ENCODE peak calls at places on chromosome 11, in four cellular contexts. H is HCT116, G is K562, S is Panc1. V is an unnamed sample.

GRCh38 chr11:3904228-3904627 is 48.8 kb downstream of the STIM1 start:
- DNase-seq in H (no peak), G (no peak), S (no peak), V (no peak)

GRCh38 chr11:31355131-31355530 is 14.4 kb downstream of the DCDC1 start:
- DNase-seq in H (no peak), G (no peak), S (no peak), V (no peak)

GRCh38 chr11:76329084-76329648 is 51.8 kb downstream of the THAP12 start:
- DNase-seq in H (peak), G (no peak), S (no peak), V (peak)

GRCh38 chr11:15769203-15769602 is 587.1 kb downstream of the SOX6 start:
- DNase-seq in H (no peak), G (no peak), S (no peak), V (no peak)

GRCh38 chr11:15200696-15201095 is 86.0 kb downstream of the INSC start:
- DNase-seq in H (no peak), G (no peak), S (no peak), V (no peak)

GRCh38 chr11:19110290-19110689 is 6.7 kb upstream of the ZDHHC13 start:
- DNase-seq in H (no peak), G (no peak), S (no peak), V (no peak)

GRCh38 chr11:78365381-78365792 is 52.2 kb downstream of the GAB2 start:
- DNase-seq in H (peak), G (no peak), S (no peak), V (peak)

GRCh38 chr11:92932023-92932422 is 37.4 kb upstream of the MTNR1B start:
- DNase-seq in H (no peak), G (no peak), S (no peak), V (no peak)

GRCh38 chr11:131932584-131933360 is 562.4 kb downstream of the NTM start:
- DNase-seq in H (no peak), G (no peak), S (no peak), V (no peak)

GRCh38 chr11:11163256-11163655 is 189.8 kb downstream of the CSNK2A3 start:
- DNase-seq in H (peak), G (peak), S (no peak), V (peak)

GRCh38 chr11:21511835-21512440 is 680.9 kb upstream of the ANO5 start:
- DNase-seq in H (peak), G (peak), S (peak), V (peak)

GRCh38 chr11:1437500-1437899 is 47.8 kb downstream of the BRSK2 start:
- DNase-seq in H (no peak), G (peak), S (no peak), V (peak)

GRCh38 chr11:30984827-30985226 is 384.7 kb downstream of the DCDC1 start:
- DNase-seq in H (no peak), G (no peak), S (no peak), V (no peak)

GRCh38 chr11:61345170-61345610 is 12.2 kb downstream of the TKFC start:
- DNase-seq in H (no peak), G (no peak), S (no peak), V (no peak)

GRCh38 chr11:40130427-40130826 is 1329.0 kb downstream of the LRRC4C start:
- DNase-seq in H (no peak), G (no peak), S (no peak), V (no peak)

GRCh38 chr11:111461460-111462240 is 50.5 kb downstream of the BTG4 start:
- DNase-seq in H (no peak), G (no peak), S (no peak), V (no peak)

GRCh38 chr11:47669856-47670255 is 27.5 kb upstream of the MTCH2 start:
- DNase-seq in H (no peak), G (no peak), S (no peak), V (no peak)

GRCh38 chr11:70314730-70315129 is 44.2 kb downstream of the PPFIA1 start:
- DNase-seq in H (no peak), G (no peak), S (no peak), V (no peak)

GRCh38 chr11:57709802-57710367 is 2.1 kb downstream of the MED19 start:
- DNase-seq in H (no peak), G (no peak), S (no peak), V (no peak)

GRCh38 chr11:39745401-39745800 is 1714.1 kb downstream of the LRRC4C start:
- DNase-seq in H (no peak), G (no peak), S (no peak), V (peak)

GRCh38 chr11:41579546-41579945 is 120.1 kb upstream of the LRRC4C start:
- DNase-seq in H (no peak), G (no peak), S (no peak), V (no peak)

GRCh38 chr11:46901156-46901555 is 17.2 kb downstream of the LRP4 start:
- DNase-seq in H (no peak), G (no peak), S (no peak), V (no peak)

GRCh38 chr11:44445500-44446340 is 119.7 kb upstream of the CD82 start:
- DNase-seq in H (no peak), G (no peak), S (no peak), V (no peak)
- TF ChIP-seq TCF7L2 in H (no peak), G (no peak), S (no peak), V (no peak)

GRCh38 chr11:129699711-129700304 is 115.8 kb upstream of the TMEM45B start:
- DNase-seq in H (no peak), G (peak), S (no peak), V (no peak)
- TF ChIP-seq TCF7L2 in H (no peak), G (no peak), S (no peak), V (no peak)

DNA sequence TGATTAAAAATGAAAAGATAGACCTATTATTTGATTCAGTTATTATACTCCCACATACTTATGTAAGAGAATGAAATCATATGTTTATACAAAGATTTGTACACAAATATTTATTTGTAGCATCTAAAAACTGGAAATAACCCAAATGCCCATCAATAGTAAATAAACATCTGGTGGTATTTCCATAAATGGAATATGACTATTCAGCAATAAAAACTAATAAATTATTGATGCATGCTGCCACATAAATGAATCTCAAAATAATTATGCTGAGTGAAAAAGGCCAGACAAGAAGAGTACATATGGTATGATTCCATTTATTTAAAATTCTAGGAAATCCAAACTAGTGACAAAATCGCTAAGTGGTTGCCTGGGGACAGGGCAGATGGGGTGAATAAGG is 41.4 kb downstream of the JAM3 start:
- DNase-seq in H (no peak), G (no peak), S (no peak), V (no peak)
- TF ChIP-seq TCF7L2 in H (no peak), G (no peak), S (no peak), V (no peak)

GRCh38 chr11:43922974-43923326 is 19.5 kb upstream of the C11orf96 start:
- DNase-seq in H (no peak), G (no peak), S (no peak), V (no peak)

GRCh38 chr11:43925063-43925931 is 17.1 kb upstream of the C11orf96 start:
- DNase-seq in H (no peak), G (no peak), S (no peak), V (no peak)

GRCh38 chr11:43922295-43922648 is 20.2 kb upstream of the C11orf96 start:
- DNase-seq in H (no peak), G (no peak), S (no peak), V (no peak)

GRCh38 chr11:43924112-43924855 is 18.2 kb upstream of the C11orf96 start:
- DNase-seq in H (no peak), G (no peak), S (no peak), V (no peak)

GRCh38 chr11:43923327-43924111 is 18.9 kb upstream of the C11orf96 start:
- DNase-seq in H (no peak), G (no peak), S (no peak), V (no peak)
- TF ChIP-seq TCF7L2 in H (no peak), G (no peak), S (no peak), V (no peak)

V was measured in HepG2.